ENCODE peak calls at places on chromosomes 3 and 15, in ten cellular contexts. U is ascending aorta, E is tibial artery, A is PC-3, C is breast epithelium, O is A549, B is cardiac muscle cell, I is left ventricle myocardium inferior, Y is heart right ventricle, X is RWPE2. V is an unnamed sample.

GRCh38 chr3:94440767-94441493 is 378.1 kb downstream of the NSUN3 start:
- DNase-seq in U (no peak), E (no peak), A (peak; percentile 85), C (no peak), O (peak; percentile 6), B (peak; percentile 71), I (no peak), Y (no peak), X (no peak), V (no peak)

GRCh38 chr15:70195808-70196304 is 98.1 kb upstream of the TLE3 start:
- DNase-seq in U (peak; percentile 65), E (peak; percentile 85), A (peak; percentile 6), C (peak; percentile 61), O (peak; percentile 32), B (peak; percentile 96), I (peak; percentile 80), Y (peak; percentile 74), X (no peak), V (peak; percentile 92)

GRCh38 chr3:45551214-45552010 is 43.1 kb upstream of the LIMD1 start:
- DNase-seq in U (no peak), E (peak; percentile 65), A (peak; percentile 94), C (no peak), O (no peak), B (peak; percentile 96), I (peak; percentile 80), Y (peak; percentile 79), X (peak; percentile 90), V (no peak)

GRCh38 chr15:34039506-34040123 is 611 bp upstream of the AVEN start:
- DNase-seq in U (no peak), E (no peak), A (no peak), C (no peak), O (no peak), B (peak; percentile 34), I (no peak), Y (no peak), X (no peak), V (no peak)

GRCh38 chr15:29840928-29841327 is 18.7 kb upstream of the TJP1 start:
- DNase-seq in U (no peak), E (no peak), A (no peak), C (no peak), O (no peak), B (no peak), I (no peak), Y (peak; percentile 40), X (no peak), V (no peak)

GRCh38 chr3:178840586-178840985 is 231.0 kb downstream of the ZMAT3 start:
- DNase-seq in U (no peak), E (no peak), A (no peak), C (no peak), O (no peak), B (no peak), I (no peak), Y (no peak), X (no peak), V (no peak)

GRCh38 chr3:126490619-126491018 is 14.9 kb upstream of the ZXDC start:
- DNase-seq in U (no peak), E (no peak), A (no peak), C (no peak), O (no peak), B (no peak), I (no peak), Y (no peak), X (no peak), V (no peak)

GRCh38 chr15:96340611-96341464 is 10.3 kb downstream of the NR2F2 start:
- DNase-seq in U (no peak), E (peak; percentile 43), A (peak; percentile 13), C (no peak), O (peak; percentile 86), B (peak; percentile 79), I (peak; percentile 60), Y (no peak), X (peak; percentile 76), V (peak; percentile 67)

GRCh38 chr3:38168988-38169363 is 3.6 kb downstream of the OXSR1 start:
- DNase-seq in U (no peak), E (no peak), A (peak; percentile 69), C (no peak), O (no peak), B (no peak), I (no peak), Y (no peak), X (no peak), V (no peak)

GRCh38 chr3:38170722-38171121 is 5.4 kb downstream of the OXSR1 start:
- DNase-seq in U (no peak), E (no peak), A (no peak), C (no peak), O (no peak), B (no peak), I (no peak), Y (no peak), X (no peak), V (no peak)

GRCh38 chr3:38171622-38172021 is 6.3 kb downstream of the OXSR1 start:
- DNase-seq in U (no peak), E (no peak), A (no peak), C (no peak), O (no peak), B (no peak), I (no peak), Y (no peak), X (no peak), V (no peak)

GRCh38 chr3:38177175-38177574 is 11.8 kb downstream of the OXSR1 start:
- DNase-seq in U (no peak), E (no peak), A (no peak), C (no peak), O (no peak), B (no peak), I (no peak), Y (no peak), X (no peak), V (no peak)

DNA sequence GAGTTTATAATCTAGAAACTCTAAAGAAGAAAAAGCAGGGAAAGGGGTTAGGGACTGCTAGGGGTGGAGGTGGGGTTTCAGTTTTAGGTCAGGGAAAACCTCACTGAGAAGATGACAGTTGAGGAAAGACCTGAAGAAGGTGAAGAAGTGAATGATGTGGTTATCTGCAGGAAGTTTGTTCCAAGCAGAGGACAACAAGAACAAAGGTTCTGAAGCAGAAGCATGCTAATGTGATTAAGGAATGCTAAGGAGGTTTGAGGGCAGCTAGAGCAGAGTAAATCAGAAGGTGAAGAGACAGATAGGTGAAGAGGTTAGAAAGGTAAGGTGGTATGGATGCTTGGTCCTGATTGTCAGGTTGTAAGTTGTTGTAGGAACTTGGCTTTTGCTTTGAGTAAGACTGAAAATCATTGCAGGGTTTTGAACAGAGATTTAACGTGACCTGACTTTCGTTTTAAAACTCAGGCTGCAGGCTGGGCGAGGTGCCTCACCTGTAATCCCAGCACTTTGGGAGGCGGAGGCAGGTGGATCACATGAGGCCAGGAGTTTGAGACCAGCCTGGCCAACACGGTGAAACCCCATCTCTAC is 8.6 kb downstream of the OXSR1 start:
- DNase-seq in U (no peak), E (no peak), A (no peak), C (no peak), O (no peak), B (no peak), I (no peak), Y (no peak), X (no peak), V (no peak)
- H3K27ac ChIP-seq in U (no peak overlapping the region), E (no peak overlapping the region), A (no peak overlapping the region), C (no peak overlapping the region), O (no peak overlapping the region), B (no peak overlapping the region), I (no peak overlapping the region), Y (no peak overlapping the region), X (peak overlapping the region; percentile 47), V (no peak overlapping the region)

DNA sequence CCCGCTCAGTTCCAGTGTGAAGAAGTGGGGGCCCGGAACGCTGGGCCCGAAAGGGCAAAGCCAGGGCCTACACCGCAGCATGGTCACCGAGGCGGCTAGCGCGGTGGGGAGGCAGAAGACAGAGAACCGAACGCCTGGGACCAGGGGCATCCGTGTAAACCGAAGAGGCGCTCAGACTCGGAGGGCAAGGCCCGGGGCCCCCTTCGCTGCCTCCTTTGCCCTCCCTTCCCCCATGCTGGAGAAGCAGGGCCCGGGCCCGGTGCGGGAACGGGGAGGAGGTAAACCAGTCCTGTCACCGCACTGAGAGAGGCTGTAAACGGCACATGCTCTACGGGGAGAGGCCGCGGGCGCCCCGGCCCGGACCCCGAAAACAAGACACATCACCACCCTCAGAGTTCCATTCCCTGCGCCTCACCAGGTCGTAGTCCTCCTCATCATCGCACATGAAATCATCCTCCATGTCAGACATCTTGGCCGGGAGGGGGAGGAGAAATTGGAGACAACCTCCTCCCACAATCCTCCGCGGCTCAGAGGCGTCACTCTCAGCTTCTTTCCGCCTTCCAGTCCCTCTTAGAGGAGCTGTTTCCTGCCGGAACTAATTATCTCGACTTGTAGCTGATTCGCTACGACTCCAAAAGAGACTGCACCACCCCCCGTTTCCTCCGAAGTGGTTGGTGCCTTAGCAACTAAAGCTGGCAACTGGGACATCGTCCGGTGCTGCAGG is at the start of gene COPS2:
- DNase-seq in U (peak; percentile 80), E (peak; percentile 94), A (peak; percentile 98), C (peak; percentile 91), O (peak; percentile 71), B (peak; percentile 99), I (peak; percentile 91), Y (peak; percentile 96), X (peak; percentile 96), V (peak; percentile 97)
- TF ChIP-seq CTCF in U (peak; percentile 2), E (no peak), A (no peak), C (peak; percentile 19), O (no peak), B (no peak), I (no peak), Y (peak; percentile 9), X (no peak), V (no peak)

GRCh38 chr3:129600348-129600747 is 6.1 kb downstream of the PLXND1 start:
- DNase-seq in U (no peak), E (no peak), A (no peak), C (no peak), O (no peak), B (no peak), I (no peak), Y (no peak), X (no peak), V (no peak)
- H3K4me3 ChIP-seq in U (no peak overlapping the region), E (no peak overlapping the region), A (no peak overlapping the region), C (no peak overlapping the region), O (no peak overlapping the region), B (no peak overlapping the region), I (peak overlapping the region; percentile 82), Y (peak overlapping the region; percentile 26), X (no peak overlapping the region), V (no peak overlapping the region)

GRCh38 chr3:51678186-51678585 is 7.1 kb downstream of the TEX264 start:
- DNase-seq in U (no peak), E (no peak), A (no peak), C (no peak), O (no peak), B (no peak), I (no peak), Y (no peak), X (no peak), V (no peak)

GRCh38 chr3:51680196-51680595 is 9.1 kb downstream of the TEX264 start:
- DNase-seq in U (no peak), E (no peak), A (no peak), C (no peak), O (no peak), B (no peak), I (no peak), Y (no peak), X (no peak), V (no peak)

GRCh38 chr3:51679777-51680176 is 8.7 kb downstream of the TEX264 start:
- DNase-seq in U (no peak), E (no peak), A (no peak), C (no peak), O (no peak), B (no peak), I (no peak), Y (no peak), X (no peak), V (no peak)

GRCh38 chr3:51678685-51679084 is 7.6 kb downstream of the TEX264 start:
- DNase-seq in U (no peak), E (no peak), A (no peak), C (no peak), O (no peak), B (no peak), I (peak; percentile 1), Y (no peak), X (no peak), V (no peak)

DNA sequence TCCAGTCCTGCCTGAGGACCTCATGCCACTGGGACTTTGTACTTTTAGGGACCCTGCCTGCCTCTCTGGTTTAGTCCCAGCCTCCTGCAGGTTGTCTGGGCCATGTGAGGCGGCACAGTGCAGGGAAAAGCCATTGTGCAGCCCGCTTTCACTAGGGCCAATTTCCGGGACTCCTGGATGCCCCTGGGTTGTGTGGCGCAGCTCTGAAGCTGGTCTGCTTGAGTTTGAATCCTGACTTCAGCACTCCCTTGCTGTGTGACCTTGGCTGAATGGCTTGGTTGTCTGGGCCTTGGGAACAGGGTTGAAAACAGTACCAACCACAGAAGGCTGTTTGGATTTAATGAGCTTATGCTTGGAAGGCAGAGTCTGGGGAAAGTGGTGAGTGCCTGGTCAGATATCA is 8.3 kb downstream of the TEX264 start:
- DNase-seq in U (no peak), E (no peak), A (no peak), C (no peak), O (no peak), B (no peak), I (peak; percentile 5), Y (no peak), X (no peak), V (no peak)
- H3K27ac ChIP-seq in U (no peak overlapping the region), E (no peak overlapping the region), A (no peak overlapping the region), C (no peak overlapping the region), O (no peak overlapping the region), B (no peak overlapping the region), I (no peak overlapping the region), Y (no peak overlapping the region), X (no peak overlapping the region), V (no peak overlapping the region)

V was measured in vagina.